ENCODE peak calls at places on chromosomes 12 and 14, in eight cellular contexts. E, F, C, H, Q, D, S and L are unnamed samples.

GRCh38 chr14:66955159-66955558 is 234.1 kb upstream of the GARIN2 start:
- DNase-seq in H (no peak), E (no peak), Q (no peak), D (no peak), S (no peak), C (no peak), F (no peak), L (no peak)

GRCh38 chr12:45601390-45601789 is 128.1 kb upstream of the ARID2 start:
- DNase-seq in E (no peak), F (no peak), D (no peak), S (no peak), C (no peak), Q (no peak), H (no peak), L (no peak)

GRCh38 chr14:46322730-46323425 is 328.7 kb downstream of the RPL10L start:
- DNase-seq in D (no peak), Q (no peak), E (no peak), H (no peak), C (no peak), F (peak), S (no peak), L (no peak)

GRCh38 chr12:46702581-46703344 is 123.0 kb downstream of the SLC38A4 start:
- DNase-seq in H (no peak), Q (no peak), D (no peak), E (no peak), S (no peak), C (peak), F (no peak), L (no peak)

GRCh38 chr12:108234155-108234554 is 105.0 kb downstream of the CMKLR1 start:
- DNase-seq in E (no peak), Q (no peak), S (no peak), H (no peak), D (no peak), C (no peak), F (no peak), L (no peak)

GRCh38 chr12:20493924-20494323 is 125.6 kb downstream of the PDE3A start:
- DNase-seq in C (no peak), F (no peak), H (no peak), Q (no peak), E (no peak), D (peak), S (no peak), L (no peak)

GRCh38 chr12:15897433-15897832 is 13.7 kb upstream of the DERA start:
- DNase-seq in C (no peak), D (no peak), H (no peak), E (no peak), Q (no peak), S (no peak), F (no peak), L (no peak)

GRCh38 chr14:100779691-100780080 is 46.2 kb upstream of the MEG3 start:
- DNase-seq in C (no peak), F (no peak), Q (no peak), E (no peak), S (no peak), D (no peak), H (no peak), L (no peak)

GRCh38 chr12:89345830-89346740 is 6.2 kb downstream of the DUSP6 start:
- DNase-seq in C (peak), E (no peak), H (peak), F (peak), D (peak), S (peak), Q (no peak), L (no peak)

GRCh38 chr14:94536836-94537235 is 24.4 kb upstream of the SERPINA4 start:
- DNase-seq in C (no peak), D (no peak), F (peak), Q (no peak), H (no peak), E (no peak), S (no peak), L (no peak)

GRCh38 chr14:95896628-95897027 is 20.0 kb downstream of the TUNAR start:
- DNase-seq in H (no peak), F (peak), C (no peak), D (no peak), E (no peak), S (no peak), Q (no peak), L (no peak)

GRCh38 chr14:95897280-95897679 is 20.6 kb downstream of the TUNAR start:
- DNase-seq in D (no peak), S (no peak), F (no peak), E (no peak), H (no peak), C (no peak), Q (no peak), L (no peak)

GRCh38 chr14:95892142-95892541 is 15.5 kb downstream of the TUNAR start:
- DNase-seq in E (no peak), H (peak), F (no peak), C (no peak), S (no peak), D (no peak), Q (no peak), L (no peak)

GRCh38 chr14:95891742-95892141 is 15.1 kb downstream of the TUNAR start:
- DNase-seq in C (no peak), Q (no peak), S (no peak), D (peak), F (no peak), E (no peak), H (no peak), L (no peak)

DNA sequence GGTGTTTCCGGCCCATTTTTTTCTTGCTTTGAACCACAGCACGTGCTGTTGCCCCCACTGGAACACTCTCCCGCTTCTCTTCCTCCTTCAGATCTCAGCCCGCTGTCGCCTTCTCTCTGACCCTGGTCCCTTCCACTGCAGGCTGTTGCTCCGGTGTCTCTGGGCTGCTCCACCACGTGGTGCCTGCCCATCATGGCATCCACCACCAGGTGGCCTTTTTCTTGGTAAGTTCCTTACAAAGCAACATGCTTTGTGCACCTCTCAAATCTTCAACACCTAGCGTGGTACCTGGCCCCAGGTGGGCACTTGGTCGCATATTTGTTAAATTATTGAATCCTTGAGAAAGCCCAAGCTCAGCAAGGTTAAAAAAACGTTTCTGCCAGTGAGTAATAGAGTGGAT is 19.1 kb downstream of the TUNAR start:
- DNase-seq in F (peak), D (no peak), C (no peak), S (no peak), H (no peak), Q (peak), E (no peak), L (no peak)
- TF ChIP-seq CTCF in F (peak), D (peak), C (peak), S (no peak), H (no peak), Q (peak), E (no peak), L (peak)

DNA sequence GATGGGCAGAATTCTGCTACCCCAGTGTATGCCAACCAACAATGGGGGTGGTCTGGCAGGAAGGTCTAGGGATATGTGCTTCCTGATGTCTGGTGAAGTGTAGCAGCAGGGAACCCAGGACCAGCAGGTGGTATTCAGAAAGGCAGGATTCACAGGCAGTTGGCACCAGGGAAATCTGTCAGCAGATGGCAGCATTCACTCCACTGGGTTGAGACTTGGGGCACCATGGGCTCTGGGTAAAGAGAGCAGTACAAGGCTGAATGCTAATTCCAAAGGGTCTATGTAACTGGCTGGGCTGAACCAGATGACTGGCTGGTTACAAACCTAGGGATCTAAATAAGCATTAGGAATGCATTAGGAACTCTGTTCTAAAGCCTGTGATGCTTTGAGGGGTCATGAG is 466.9 kb upstream of the STXBP6 start:
- DNase-seq in H (no peak), Q (no peak), E (no peak), S (no peak), D (no peak), C (no peak), F (peak), L (no peak)
- TF ChIP-seq CTCF in H (no peak), Q (no peak), E (no peak), S (no peak), D (no peak), C (no peak), F (peak), L (no peak)

DNA sequence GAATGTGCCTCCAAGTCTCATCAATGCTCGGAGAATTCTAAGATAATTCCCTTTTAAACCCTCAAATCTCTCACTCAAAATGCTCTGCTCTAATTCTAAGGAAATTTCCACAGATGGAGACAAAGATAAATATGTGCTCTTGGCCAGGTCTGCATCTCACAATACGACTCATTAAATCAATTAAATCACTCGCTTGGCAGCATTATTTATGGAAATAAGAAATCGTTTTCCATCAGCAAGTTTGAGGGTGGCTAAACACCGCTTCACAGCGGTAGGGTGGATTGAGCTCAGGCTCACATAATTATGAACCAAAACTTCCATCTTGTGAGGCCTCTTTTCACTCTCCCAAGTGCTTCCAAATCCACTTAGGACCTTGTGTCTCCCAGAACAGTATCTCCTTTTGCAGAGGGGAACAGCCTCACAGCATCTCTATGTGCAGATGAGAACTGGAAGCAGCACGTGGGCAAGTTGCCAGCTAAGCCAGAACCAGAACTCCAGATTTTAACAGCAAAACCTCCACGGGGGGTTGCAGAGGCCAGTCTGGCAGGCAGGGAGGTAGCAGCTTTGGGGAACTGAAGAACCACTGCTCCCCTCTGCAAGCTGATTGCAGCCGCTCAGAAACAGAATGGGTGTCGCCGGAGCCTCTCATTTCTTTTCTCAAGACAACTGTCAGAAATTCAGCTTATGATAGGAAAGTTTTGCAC is 43.8 kb downstream of the RIMBP2 start:
- DNase-seq in E (no peak), C (no peak), F (no peak), Q (no peak), S (no peak), D (no peak), H (no peak), L (no peak)
- TF ChIP-seq CTCF in E (no peak), C (no peak), F (no peak), Q (no peak), S (no peak), D (no peak), H (no peak), L (no peak)

GRCh38 chr12:104730761-104731160 is 227.3 kb downstream of the SLC41A2 start:
- DNase-seq in D (no peak), Q (no peak), F (no peak), E (no peak), S (no peak), H (no peak), C (no peak), L (no peak)

GRCh38 chr12:104729091-104729490 is 229.0 kb downstream of the SLC41A2 start:
- DNase-seq in H (no peak), Q (no peak), S (no peak), E (no peak), F (no peak), D (no peak), C (no peak), L (no peak)

GRCh38 chr12:104733717-104734175 is 224.3 kb downstream of the SLC41A2 start:
- DNase-seq in D (no peak), Q (peak), C (no peak), S (no peak), H (no peak), F (peak), E (no peak), L (no peak)

GRCh38 chr12:104727866-104728449 is 230.1 kb downstream of the SLC41A2 start:
- DNase-seq in F (no peak), Q (no peak), S (no peak), D (no peak), H (no peak), E (no peak), C (no peak), L (no peak)

DNA sequence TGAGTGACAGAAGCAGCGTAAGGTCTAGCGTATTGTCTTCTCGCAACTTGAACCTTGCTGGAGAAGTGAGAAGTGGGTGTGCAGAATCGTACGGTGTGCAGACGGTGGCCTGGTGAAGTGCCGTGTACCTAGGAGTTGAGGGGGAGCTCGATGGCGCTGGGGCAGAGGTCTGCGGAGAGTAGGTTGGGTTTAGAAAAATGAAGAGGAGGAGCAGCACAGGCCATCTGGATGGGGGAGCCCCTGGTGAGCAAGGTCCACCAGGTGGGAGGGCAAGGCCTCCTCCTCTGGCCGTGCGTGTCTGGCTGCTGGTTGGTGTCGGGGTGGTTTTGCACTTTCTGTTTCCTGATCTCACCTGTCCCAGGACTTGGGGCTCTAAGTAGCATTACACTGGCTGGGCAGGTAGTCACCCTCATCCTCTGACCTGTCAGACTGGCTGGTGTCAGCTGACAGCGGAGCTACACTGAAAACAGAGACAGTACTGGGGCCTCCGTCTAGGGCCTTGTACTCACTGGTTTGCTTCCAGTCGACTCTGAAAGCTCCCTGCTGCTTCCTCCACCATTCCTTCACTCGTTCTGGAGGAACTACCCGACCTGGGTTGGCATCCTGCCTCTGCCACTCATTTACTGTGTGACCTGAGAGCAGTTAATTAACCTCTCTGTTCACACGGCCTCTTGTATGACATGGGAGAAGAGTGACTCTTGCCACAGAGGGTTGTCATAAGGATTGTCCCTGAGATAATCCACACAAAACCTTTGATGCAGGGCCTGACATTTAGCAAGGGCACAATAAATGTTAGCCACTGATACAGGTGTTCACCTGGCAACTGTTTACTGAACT is 228.3 kb downstream of the SLC41A2 start:
- DNase-seq in C (no peak), E (no peak), Q (no peak), H (no peak), S (no peak), D (no peak), F (no peak), L (no peak)
- TF ChIP-seq CTCF in C (no peak), E (no peak), Q (no peak), H (no peak), S (no peak), D (no peak), F (no peak), L (no peak)

GRCh38 chr12:128089961-128090360 is 177.0 kb upstream of the TMEM132C start:
- DNase-seq in Q (no peak), F (no peak), S (no peak), C (no peak), E (no peak), H (no peak), D (no peak), L (no peak)
- TF ChIP-seq CTCF in Q (no peak), F (no peak), S (no peak), C (no peak), E (no peak), H (no peak), D (no peak), L (no peak)

GRCh38 chr14:70257526-70257925 is 68.8 kb upstream of the SLC8A3 start:
- DNase-seq in D (no peak), S (no peak), E (no peak), F (peak), C (no peak), Q (peak), H (no peak), L (no peak)
- TF ChIP-seq CTCF in D (peak), S (no peak), E (no peak), F (peak), C (peak), Q (no peak), H (no peak), L (peak)

GRCh38 chr12:106030210-106031175 is 108.3 kb downstream of the NUAK1 start:
- DNase-seq in S (no peak), C (peak), F (peak), E (peak), H (no peak), D (peak), Q (no peak), L (no peak)

GRCh38 chr12:106033161-106033675 is 105.5 kb downstream of the NUAK1 start:
- DNase-seq in H (no peak), C (no peak), Q (no peak), E (no peak), D (no peak), F (no peak), S (no peak), L (no peak)

GRCh38 chr12:106034316-106034715 is 104.4 kb downstream of the NUAK1 start:
- DNase-seq in S (no peak), H (no peak), Q (no peak), E (no peak), F (no peak), D (no peak), C (no peak), L (no peak)

GRCh38 chr12:106031736-106032135 is 107.0 kb downstream of the NUAK1 start:
- DNase-seq in Q (no peak), F (no peak), H (no peak), S (no peak), E (no peak), D (no peak), C (no peak), L (no peak)

DNA sequence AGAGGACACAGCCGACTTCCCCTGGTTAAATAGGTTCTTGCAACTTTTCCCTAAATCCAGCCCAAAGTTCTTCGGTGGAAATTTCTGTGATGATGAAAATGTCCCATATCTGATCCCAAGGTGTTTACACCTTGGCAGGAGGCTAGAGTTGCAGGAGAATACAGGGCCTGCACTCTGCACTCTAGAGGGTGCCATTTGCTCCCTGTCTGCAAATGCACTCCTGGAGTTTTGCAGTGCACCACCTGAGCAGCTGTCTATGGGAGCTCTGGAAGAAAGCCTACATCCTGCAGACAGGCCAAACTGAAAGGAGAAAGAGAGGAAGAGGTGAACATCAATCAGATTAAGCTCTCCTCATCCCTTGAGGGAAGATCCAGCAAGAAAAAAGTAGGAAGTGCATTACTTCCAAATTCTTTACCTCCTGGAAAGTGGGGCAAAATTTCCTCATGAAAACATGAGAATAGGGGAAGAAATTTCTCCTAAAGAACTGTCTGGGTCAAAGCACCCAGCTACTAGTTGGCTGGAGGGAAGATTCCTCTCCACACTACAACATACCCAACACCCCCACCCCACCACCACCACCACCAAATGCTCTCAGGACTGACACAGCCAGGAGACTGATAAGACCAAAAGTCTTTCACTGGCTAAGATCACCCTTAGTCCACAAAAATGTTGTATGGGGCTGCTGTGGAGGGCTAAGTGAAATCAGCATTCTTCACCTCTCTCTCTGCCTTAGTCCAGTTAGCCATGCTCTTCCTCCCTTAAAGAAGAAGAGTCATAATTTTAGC is 106.4 kb downstream of the NUAK1 start:
- DNase-seq in F (no peak), H (no peak), S (no peak), D (no peak), Q (peak), C (peak), E (no peak), L (no peak)
- TF ChIP-seq CTCF in F (no peak), H (no peak), S (peak), D (peak), Q (peak), C (peak), E (no peak), L (no peak)

GRCh38 chr12:2812290-2813213 is at the start of gene ITFG2:
- DNase-seq in Q (peak), E (peak), F (peak), S (peak), D (peak), C (peak), H (peak), L (peak)
- TF ChIP-seq CTCF in Q (no peak), E (no peak), F (no peak), S (peak), D (no peak), C (peak), H (no peak), L (no peak)

GRCh38 chr12:131229426-131230339 is 276.0 kb downstream of the ADGRD1 start:
- DNase-seq in D (no peak), C (no peak), F (peak), Q (no peak), E (no peak), S (peak), H (no peak), L (no peak)
- TF ChIP-seq CTCF in D (no peak), C (no peak), F (no peak), Q (no peak), E (no peak), S (peak), H (no peak), L (peak)

GRCh38 chr12:27970981-27971489 is 1.5 kb downstream of the PTHLH start:
- DNase-seq in F (peak), Q (no peak), H (no peak), C (peak), E (no peak), D (no peak), S (no peak), L (no peak)

GRCh38 chr12:27970391-27970980 is 2.0 kb downstream of the PTHLH start:
- DNase-seq in F (peak), D (no peak), E (no peak), C (peak), S (peak), Q (no peak), H (no peak), L (peak)

GRCh38 chr12:27969011-27969900 is 3.3 kb downstream of the PTHLH start:
- DNase-seq in C (peak), S (peak), Q (peak), D (peak), E (no peak), F (peak), H (no peak), L (no peak)

GRCh38 chr12:27971606-27972005 is 927 bp downstream of the PTHLH start:
- DNase-seq in E (no peak), D (no peak), S (no peak), Q (no peak), F (no peak), H (no peak), C (no peak), L (no peak)

GRCh38 chr12:27969901-27970390 is 2.6 kb downstream of the PTHLH start:
- DNase-seq in F (peak), C (peak), H (peak), E (no peak), S (peak), D (peak), Q (peak), L (peak)
- TF ChIP-seq CTCF in F (no peak), C (peak), H (peak), E (no peak), S (peak), D (no peak), Q (peak), L (no peak)